ENCODE peak calls at places on chromosomes 4 and X, in five cellular contexts. T, L, W, U and Y are unnamed samples.

GRCh38 chr4:151014521-151015457 is at the start of gene LRBA:
- DNase-seq in T (peak; percentile 86), L (peak; percentile 83), U (peak; percentile 21), W (peak; percentile 87), Y (peak; percentile 49)

GRCh38 chr4:136283973-136284372 is 1248.3 kb downstream of the PCDH18 start:
- DNase-seq in L (no peak), U (no peak), W (no peak), T (no peak), Y (no peak)

GRCh38 chrX:133444952-133445831 is 29.9 kb upstream of the GPC4 start:
- DNase-seq in T (no peak), W (no peak), U (no peak), L (no peak), Y (no peak)

GRCh38 chrX:132532955-132533354 is 44.1 kb upstream of the MBNL3 start:
- DNase-seq in T (no peak), L (no peak), U (peak; percentile 11), W (no peak), Y (no peak)

GRCh38 chr4:125350736-125351135 is 36.0 kb downstream of the FAT4 start:
- DNase-seq in U (no peak), T (no peak), W (no peak), L (no peak), Y (no peak)

GRCh38 chr4:48879561-48880442 is 26.8 kb downstream of the OCIAD2 start:
- DNase-seq in W (no peak), T (no peak), U (no peak), L (no peak), Y (no peak)

GRCh38 chr4:184409502-184409901 is 64.8 kb downstream of the IRF2 start:
- DNase-seq in W (no peak), U (no peak), L (no peak), T (no peak), Y (no peak)

GRCh38 chrX:119502727-119503483 is 34.7 kb downstream of the SLC25A5 start:
- DNase-seq in W (peak; percentile 72), U (peak; percentile 38), T (no peak), L (peak; percentile 64), Y (no peak)

GRCh38 chr4:74376888-74377483 is 12.0 kb downstream of the EREG start:
- DNase-seq in W (no peak), U (peak; percentile 77), T (no peak), L (no peak), Y (no peak)

GRCh38 chrX:40661489-40661888 is 14.1 kb upstream of the CXorf38 start:
- DNase-seq in T (no peak), W (no peak), L (no peak), U (no peak), Y (no peak)

GRCh38 chr4:168605411-168605810 is 108.6 kb downstream of the PALLD start:
- DNase-seq in L (no peak), T (no peak), W (no peak), U (peak; percentile 83), Y (no peak)
- H3K4me1 ChIP-seq in L (no peaks in the 10 kb centered on the region), T (peaks cover 33% of the 10 kb centered on the region), W (no peaks in the 10 kb centered on the region), U (peaks cover 4% of the 10 kb centered on the region), Y (no peaks in the 10 kb centered on the region)

GRCh38 chr4:24770111-24770584 is 25.2 kb upstream of the SOD3 start:
- DNase-seq in W (no peak), L (no peak), T (no peak), U (peak; percentile 97), Y (no peak)
- H3K4me1 ChIP-seq in W (no peaks in the 10 kb centered on the region), L (no peaks in the 10 kb centered on the region), T (peaks cover 4% of the 10 kb centered on the region), U (peaks cover 11% of the 10 kb centered on the region), Y (no peaks in the 10 kb centered on the region)

GRCh38 chrX:38278682-38279081 is 48.6 kb downstream of the RPGR start:
- DNase-seq in W (no peak), T (no peak), U (peak; percentile 8), L (peak; percentile 19), Y (no peak)

GRCh38 chrX:38275615-38276014 is 51.7 kb downstream of the RPGR start:
- DNase-seq in T (no peak), W (no peak), L (no peak), U (peak; percentile 93), Y (no peak)

GRCh38 chrX:38277136-38277535 is 50.2 kb downstream of the RPGR start:
- DNase-seq in T (no peak), U (peak; percentile 4), L (no peak), W (no peak), Y (no peak)

GRCh38 chrX:38277802-38278201 is 49.5 kb downstream of the RPGR start:
- DNase-seq in T (no peak), W (no peak), L (no peak), U (no peak), Y (no peak)

GRCh38 chrX:38276089-38276488 is 51.2 kb downstream of the RPGR start:
- DNase-seq in W (no peak), L (no peak), U (no peak), T (no peak), Y (no peak)
- H3K4me1 ChIP-seq in W (no peaks in the 10 kb centered on the region), L (no peaks in the 10 kb centered on the region), U (peaks cover 5% of the 10 kb centered on the region), T (no peaks in the 10 kb centered on the region), Y (no peaks in the 10 kb centered on the region)

DNA sequence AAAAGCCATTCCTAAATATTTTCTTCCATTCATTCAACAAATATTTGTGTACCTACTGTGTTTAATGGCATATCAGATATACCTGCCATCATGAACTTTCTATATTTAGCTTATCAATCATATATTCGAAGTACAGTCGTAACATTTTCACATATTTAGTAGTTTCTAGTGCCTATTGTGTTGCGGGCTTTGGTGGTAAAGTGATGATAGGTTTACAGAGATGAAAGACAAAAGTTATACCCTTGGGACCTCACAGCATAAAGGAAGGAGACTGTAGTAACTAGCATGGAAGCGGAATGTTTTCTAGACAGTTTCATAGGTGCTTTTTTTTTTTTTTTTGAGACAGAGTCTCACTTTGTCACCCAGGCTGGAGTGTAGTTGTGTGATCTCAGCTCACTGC is 39.5 kb downstream of the RBPJ start:
- DNase-seq in W (no peak), L (no peak), T (no peak), U (no peak), Y (no peak)
- H3K4me1 ChIP-seq in W (peaks cover 25% of the 10 kb centered on the region), L (no peaks in the 10 kb centered on the region), T (peaks cover 11% of the 10 kb centered on the region), U (peaks cover 11% of the 10 kb centered on the region), Y (peaks cover 9% of the 10 kb centered on the region)

GRCh38 chr4:10181745-10182445 is 65.3 kb upstream of the WDR1 start:
- DNase-seq in L (no peak), T (no peak), U (no peak), W (no peak), Y (no peak)
- H3K4me1 ChIP-seq in L (no peaks in the 10 kb centered on the region), T (no peaks in the 10 kb centered on the region), U (peaks cover 11% of the 10 kb centered on the region), W (peaks cover 8% of the 10 kb centered on the region), Y (no peaks in the 10 kb centered on the region)

GRCh38 chr4:153137168-153137567 is 67.1 kb upstream of the TRIM2 start:
- DNase-seq in W (no peak), L (peak; percentile 46), U (peak; percentile 83), T (no peak), Y (no peak)
- H3K4me1 ChIP-seq in W (no peaks in the 10 kb centered on the region), L (no peaks in the 10 kb centered on the region), U (peaks cover 3% of the 10 kb centered on the region), T (peaks cover 13% of the 10 kb centered on the region), Y (peaks cover 5% of the 10 kb centered on the region)

DNA sequence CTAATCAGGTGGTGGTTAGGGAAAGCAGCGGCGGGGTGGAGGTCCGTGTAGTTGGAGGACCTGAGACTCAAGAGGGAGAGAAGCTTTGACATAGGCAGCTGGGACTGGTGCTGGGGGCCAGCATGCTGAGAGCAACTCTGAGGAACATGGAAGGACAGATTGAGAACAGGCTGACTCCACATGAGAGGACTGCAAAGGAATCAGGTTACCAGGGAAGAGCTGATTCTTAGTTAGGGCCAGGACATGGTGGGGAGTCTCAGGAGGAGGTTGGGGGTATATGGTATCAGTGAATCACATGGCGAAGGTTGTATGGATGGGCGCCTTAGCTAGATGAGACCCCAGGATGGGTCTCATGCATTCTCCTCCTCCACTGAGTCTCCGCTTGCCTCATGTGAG is 264.0 kb upstream of the BOD1L1 start:
- DNase-seq in W (no peak), L (no peak), U (peak; percentile 71), T (no peak), Y (peak; percentile 54)
- H3K4me1 ChIP-seq in W (no peaks in the 10 kb centered on the region), L (no peaks in the 10 kb centered on the region), U (peaks cover 28% of the 10 kb centered on the region), T (no peaks in the 10 kb centered on the region), Y (no peaks in the 10 kb centered on the region)

GRCh38 chr4:42488554-42488953 is 91.3 kb downstream of the SHISA3 start:
- DNase-seq in L (no peak), W (no peak), T (no peak), U (no peak), Y (no peak)

GRCh38 chr4:42488114-42488513 is 90.8 kb downstream of the SHISA3 start:
- DNase-seq in U (no peak), L (no peak), W (no peak), T (no peak), Y (no peak)

GRCh38 chr4:42490015-42490414 is 92.7 kb downstream of the SHISA3 start:
- DNase-seq in T (no peak), U (no peak), L (no peak), W (no peak), Y (no peak)

GRCh38 chr4:42487230-42487629 is 89.9 kb downstream of the SHISA3 start:
- DNase-seq in U (no peak), W (no peak), T (no peak), L (no peak), Y (no peak)

GRCh38 chr4:42489095-42489494 is 91.8 kb downstream of the SHISA3 start:
- DNase-seq in T (no peak), U (no peak), L (no peak), W (no peak), Y (no peak)
- H3K4me1 ChIP-seq in T (no peaks in the 10 kb centered on the region), U (peaks cover 2% of the 10 kb centered on the region), L (no peaks in the 10 kb centered on the region), W (no peaks in the 10 kb centered on the region), Y (no peaks in the 10 kb centered on the region)